ENCODE peak calls at places on chromosome 5, in four cellular contexts. H is GM12891, C is activated T-helper 1 cell treated with Interleukin-2 at 50 U/mL for 16 hours, I is amniotic stem cell. F is an unnamed sample.

GRCh38 chr5:68924490-68925145 is 169.2 kb upstream of the SLC30A5 start:
- DNase-seq in C (no peak), H (no peak), I (peak; percentile 21), F (peak; percentile 12)

GRCh38 chr5:35186749-35187148 is 43.5 kb downstream of the PRLR start:
- DNase-seq in I (no peak), H (no peak), C (no peak), F (no peak)

GRCh38 chr5:142053434-142054253 is 40.8 kb upstream of the GNPDA1 start:
- DNase-seq in H (no peak), C (no peak), I (no peak), F (peak; percentile 37)

GRCh38 chr5:86525623-86526022 is 92.1 kb upstream of the COX7C start:
- DNase-seq in H (no peak), C (no peak), I (no peak), F (no peak)

GRCh38 chr5:170508660-170509322 is 5.0 kb downstream of the KCNIP1 start:
- DNase-seq in I (no peak), C (no peak), H (no peak), F (peak; percentile 7)

GRCh38 chr5:145984072-145984471 is 47.7 kb downstream of the SH3RF2 start:
- DNase-seq in C (no peak), H (no peak), I (no peak), F (peak; percentile 61)

GRCh38 chr5:111810087-111810486 is 53.1 kb upstream of the NREP start:
- DNase-seq in C (no peak), I (no peak), H (no peak), F (no peak)

GRCh38 chr5:135386886-135387628 is 12.0 kb downstream of the MACROH2A1 start:
- DNase-seq in C (no peak), I (peak; percentile 74), H (no peak), F (peak; percentile 92)

GRCh38 chr5:160831801-160832200 is 20.2 kb downstream of the ATP10B start:
- DNase-seq in C (no peak), H (no peak), I (no peak), F (no peak)

GRCh38 chr5:172801184-172801671 is 30.2 kb upstream of the DUSP1 start:
- DNase-seq in C (no peak), H (no peak), I (peak; percentile 87), F (peak; percentile 98)

GRCh38 chr5:168030911-168031310 is 260.5 kb upstream of the WWC1 start:
- DNase-seq in I (no peak), H (no peak), C (no peak), F (no peak)

GRCh38 chr5:76615759-76616158 is 7.4 kb downstream of the F2RL2 start:
- DNase-seq in H (no peak), C (no peak), I (no peak), F (no peak)

GRCh38 chr5:178588769-178589168 is 1.4 kb downstream of the COL23A1 start:
- DNase-seq in C (no peak), H (no peak), I (no peak), F (no peak)

GRCh38 chr5:74040065-74040551 is 414.1 kb downstream of the ARHGEF28 start:
- DNase-seq in C (no peak), I (no peak), H (no peak), F (peak; percentile 91)

GRCh38 chr5:78922879-78923621 is 62.1 kb downstream of the ARSB start:
- DNase-seq in H (no peak), C (no peak), I (no peak), F (no peak)

GRCh38 chr5:72280655-72281069 is 39.4 kb downstream of the MRPS27 start:
- DNase-seq in I (no peak), H (no peak), C (no peak), F (peak; percentile 71)

GRCh38 chr5:178104492-178104891 is 8.8 kb upstream of the N4BP3 start:
- DNase-seq in H (no peak), C (no peak), I (no peak), F (no peak)

GRCh38 chr5:73378070-73378469 is 70.5 kb downstream of the FOXD1 start:
- DNase-seq in H (no peak), C (no peak), I (no peak), F (no peak)

GRCh38 chr5:38341641-38342040 is 83.3 kb downstream of the EGFLAM start:
- DNase-seq in C (no peak), H (no peak), I (no peak), F (no peak)

GRCh38 chr5:378976-379742 is 57.6 kb downstream of the AHRR start:
- DNase-seq in C (no peak), H (no peak), I (no peak), F (peak; percentile 60)

GRCh38 chr5:134142088-134142487 is 27.6 kb downstream of the TCF7 start:
- DNase-seq in H (no peak), C (no peak), I (no peak), F (no peak)

GRCh38 chr5:5492087-5492933 is 69.8 kb downstream of the ICE1 start:
- DNase-seq in I (no peak), C (no peak), H (no peak), F (peak; percentile 61)

GRCh38 chr5:54390015-54390414 is 65.5 kb upstream of the HSPB3 start:
- DNase-seq in I (no peak), C (no peak), H (no peak), F (peak; percentile 70)

GRCh38 chr5:132687995-132688394 is 14.2 kb downstream of the IL4 start:
- DNase-seq in H (no peak), C (no peak), I (no peak), F (no peak)

GRCh38 chr5:134637106-134637721 is 4.6 kb upstream of the SAR1B start:
- DNase-seq in I (no peak), H (no peak), C (no peak), F (no peak)

GRCh38 chr5:163569284-163569683 is 63.9 kb downstream of the MAT2B start:
- DNase-seq in H (no peak), I (no peak), C (no peak), F (peak; percentile 39)

GRCh38 chr5:126384985-126385384 is 38.2 kb upstream of the GRAMD2B start:
- DNase-seq in H (no peak), I (no peak), C (no peak), F (peak; percentile 86)

GRCh38 chr5:97071101-97071500 is 71.3 kb downstream of the LIX1 start:
- DNase-seq in C (no peak), I (no peak), H (no peak), F (peak; percentile 86)

GRCh38 chr5:134592141-134592746 is 40.4 kb downstream of the SAR1B start:
- DNase-seq in H (no peak), I (no peak), C (no peak), F (no peak)

GRCh38 chr5:90438100-90438499 is 28.5 kb upstream of the CETN3 start:
- DNase-seq in C (no peak), I (no peak), H (no peak), F (peak; percentile 60)